ENCODE peak calls at places on chromosomes 3 and 15, in eight cellular contexts. I is HepG2, O is HCT116, N is H1, J is K562, H is GM12878, T is SK-N-SH, L is endothelial cell of umbilical vein. K is an unnamed sample.

GRCh38 chr3:178152010-178152409 is 384.2 kb upstream of the KCNMB2 start:
- DNase-seq in L (no peak), O (no peak), T (no peak), H (no peak), N (no peak), I (no peak), J (no peak), K (no peak)

GRCh38 chr3:69743975-69744374 is 4.7 kb downstream of the MITF start:
- DNase-seq in O (no peak), H (no peak), T (no peak), L (no peak), N (no peak), I (no peak), J (no peak), K (no peak)

GRCh38 chr3:141649871-141650270 is 88.2 kb upstream of the RNF7 start:
- DNase-seq in T (no peak), O (no peak), H (no peak), I (no peak), L (no peak), N (no peak), J (no peak), K (no peak)

GRCh38 chr3:151537751-151538150 is 76.9 kb upstream of the IGSF10 start:
- DNase-seq in J (no peak), T (no peak), N (no peak), H (no peak), L (no peak), O (no peak), I (no peak), K (no peak)

GRCh38 chr15:67253517-67254237 is 784 bp downstream of the AAGAB start:
- DNase-seq in L (no peak), T (peak), J (no peak), N (no peak), I (no peak), H (no peak), O (no peak), K (no peak)

GRCh38 chr3:179046497-179047353 is 24.9 kb downstream of the ZMAT3 start:
- DNase-seq in O (no peak), N (no peak), H (peak), L (no peak), I (no peak), J (no peak), T (no peak), K (no peak)

GRCh38 chr3:33075996-33076395 is 20.9 kb downstream of the GLB1 start:
- DNase-seq in J (no peak), T (no peak), I (no peak), H (no peak), O (no peak), N (no peak), L (no peak), K (no peak)

GRCh38 chr3:172102123-172102882 is 62.9 kb downstream of the FNDC3B start:
- DNase-seq in J (no peak), H (no peak), N (no peak), L (no peak), O (no peak), I (no peak), T (no peak), K (no peak)

GRCh38 chr3:101155828-101156227 is 162.6 kb upstream of the ABI3BP start:
- DNase-seq in T (no peak), H (no peak), J (no peak), N (no peak), I (no peak), O (no peak), L (no peak), K (no peak)

GRCh38 chr3:157082305-157082981 is 77.5 kb downstream of the CCNL1 start:
- DNase-seq in I (no peak), L (no peak), T (no peak), O (peak), H (no peak), N (no peak), J (no peak), K (no peak)

GRCh38 chr3:169453256-169454059 is 210.1 kb downstream of the MECOM start:
- DNase-seq in H (no peak), L (no peak), O (no peak), N (no peak), T (peak), J (no peak), I (no peak), K (no peak)
- H3K27ac ChIP-seq in H (no peak), L (peak), O (no peak), N (no peak), T (no peak), J (no peak), I (no peak), K (no peak)

DNA sequence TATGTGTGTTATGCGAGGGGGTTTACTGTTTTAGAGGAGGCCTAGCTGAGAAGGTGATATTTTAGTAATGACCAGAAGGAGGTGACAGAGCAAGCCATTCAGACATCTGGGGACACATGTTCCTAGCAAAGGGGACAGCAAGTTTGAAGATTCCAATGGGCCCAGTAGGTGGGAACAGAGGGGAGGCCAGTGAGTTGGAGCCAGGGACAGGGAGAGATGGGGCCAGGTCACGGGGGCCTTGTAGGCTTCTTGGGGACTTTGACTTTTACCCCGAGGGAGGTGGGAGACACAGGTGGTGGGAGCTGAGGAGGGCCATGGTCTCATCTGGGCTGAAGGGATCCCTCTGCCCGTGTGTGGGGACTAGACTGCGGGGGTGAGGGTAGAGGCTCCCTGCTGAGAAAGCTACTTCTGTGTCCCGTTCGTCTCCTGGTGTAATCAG is 72.5 kb downstream of the MGLL start:
- DNase-seq in J (no peak), L (no peak), N (no peak), I (no peak), T (no peak), O (no peak), H (no peak), K (no peak)
- H3K9ac ChIP-seq in J (no peak), L (no peak), N (no peak), I (no peak), T (no peak), O (no peak), H (peak), K (no peak)

GRCh38 chr15:88246081-88246480 is 10.5 kb downstream of the NTRK3 start:
- DNase-seq in L (no peak), H (no peak), T (no peak), J (no peak), N (no peak), I (no peak), O (no peak), K (no peak)
- TF ChIP-seq POLR2AphosphoS5 in L (no peak), H (no peak), T (no peak), J (no peak), N (no peak), I (no peak), O (no peak), K (no peak)

GRCh38 chr15:85029221-85029620 is 47.6 kb downstream of the PDE8A start:
- DNase-seq in H (no peak), J (no peak), L (no peak), O (no peak), I (no peak), T (no peak), N (no peak), K (no peak)

GRCh38 chr15:85030301-85031049 is 48.8 kb downstream of the PDE8A start:
- DNase-seq in N (no peak), H (no peak), T (no peak), O (no peak), I (no peak), L (peak), J (no peak), K (no peak)

GRCh38 chr15:85026304-85027032 is 44.8 kb downstream of the PDE8A start:
- DNase-seq in I (no peak), J (no peak), H (no peak), O (no peak), T (no peak), N (no peak), L (no peak), K (no peak)

GRCh38 chr15:85027033-85027380 is 45.4 kb downstream of the PDE8A start:
- DNase-seq in L (no peak), O (no peak), J (no peak), T (no peak), I (no peak), N (no peak), H (no peak), K (no peak)

DNA sequence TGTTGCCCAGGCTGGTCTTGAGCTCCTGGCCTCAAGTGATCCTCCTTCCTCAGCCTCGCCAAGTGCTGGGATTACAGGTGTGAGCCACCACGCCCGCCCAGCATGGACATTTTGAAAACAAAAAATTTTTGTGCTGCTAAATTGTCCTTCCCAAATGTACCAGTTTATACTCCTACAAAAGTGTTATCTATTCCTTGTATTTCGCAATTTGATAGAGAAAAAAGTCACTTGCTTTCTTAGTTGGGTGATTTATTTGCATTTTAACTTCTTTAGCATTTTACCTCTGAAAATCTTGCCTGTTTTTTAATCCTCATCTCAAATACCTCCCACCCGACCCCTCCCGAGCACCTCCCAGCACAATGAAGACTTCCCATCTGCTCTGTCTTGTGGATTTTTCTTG is 46.8 kb downstream of the PDE8A start:
- DNase-seq in I (no peak), L (no peak), T (no peak), N (no peak), H (no peak), O (no peak), J (no peak), K (no peak)
- H3K27ac ChIP-seq in I (no peak), L (no peak), T (no peak), N (no peak), H (no peak), O (no peak), J (no peak), K (no peak)

DNA sequence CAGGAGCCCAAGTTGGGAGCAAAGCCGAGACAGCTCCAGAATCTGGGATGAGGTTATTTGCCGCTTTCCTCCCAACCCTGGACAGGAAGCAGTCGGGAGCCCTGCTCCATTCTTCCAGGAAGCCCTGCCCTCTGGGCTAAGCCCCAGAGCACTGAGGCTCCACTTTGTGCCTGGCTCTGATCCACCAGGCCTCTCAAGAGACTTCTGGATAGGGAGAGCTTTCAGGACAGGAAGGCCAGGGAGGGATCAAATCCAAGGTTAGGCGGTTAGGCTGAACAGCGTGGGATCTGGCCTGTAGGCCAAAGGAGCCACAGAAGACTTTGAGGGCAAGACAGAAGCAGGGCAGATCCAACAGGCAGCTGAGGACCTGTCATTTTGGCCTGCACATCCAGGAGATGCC is 835 bp downstream of the STOML1 start:
- DNase-seq in T (no peak), N (no peak), H (no peak), O (no peak), L (peak), I (no peak), J (no peak), K (no peak)
- H3K9ac ChIP-seq in T (peak), N (no peak), H (peak), O (peak), L (peak), I (peak), J (peak), K (peak)